ENCODE peak calls at places on chromosomes 3 and 15, in ten cellular contexts. O is MCF 10A, F is brain microvascular endothelial cell, S is WERI-Rb-1, L is HFFc6, N is GM23338, P is uterus, T is HL-60, W is ovary, Z is heart left ventricle. R is an unnamed sample.

GRCh38 chr3:58013973-58014649 is 5.9 kb downstream of the FLNB start:
- DNase-seq in P (peak), Z (no peak), W (peak), T (no peak), S (no peak), F (peak), O (no peak), L (peak), N (no peak), R (no peak)

GRCh38 chr15:70262591-70263274 is 165.0 kb upstream of the TLE3 start:
- DNase-seq in T (no peak), L (no peak), S (peak), F (no peak), N (no peak), O (no peak), P (no peak), W (no peak), Z (no peak), R (no peak)

GRCh38 chr3:151895881-151896661 is 22.6 kb downstream of the SUCNR1 start:
- DNase-seq in S (no peak), L (no peak), T (no peak), P (no peak), F (no peak), N (no peak), O (no peak), W (no peak), Z (no peak), R (no peak)

GRCh38 chr3:63349583-63350177 is 71.6 kb downstream of the SYNPR start:
- DNase-seq in W (no peak), N (peak), F (peak), P (peak), Z (peak), O (peak), S (peak), L (peak), T (peak), R (peak)

GRCh38 chr15:58594898-58595297 is 154.6 kb downstream of the ADAM10 start:
- DNase-seq in W (no peak), F (no peak), P (no peak), Z (no peak), O (no peak), S (no peak), N (no peak), L (no peak), T (no peak), R (peak)

GRCh38 chr3:188270423-188270972 is 116.5 kb downstream of the LPP start:
- DNase-seq in L (peak), P (peak), W (no peak), N (no peak), O (peak), Z (no peak), F (peak), T (peak), S (no peak), R (no peak)

GRCh38 chr3:119365418-119365817 is 71.2 kb downstream of the ARHGAP31 start:
- DNase-seq in O (no peak), W (no peak), S (no peak), N (no peak), P (no peak), L (no peak), T (no peak), Z (no peak), F (no peak), R (no peak)

GRCh38 chr3:73141531-73141930 is 80.1 kb downstream of the EBLN2 start:
- DNase-seq in S (no peak), N (no peak), F (no peak), T (no peak), L (no peak), Z (peak), W (peak), P (peak), O (no peak), R (no peak)

GRCh38 chr15:67836477-67836876 is 3.4 kb downstream of the RNU6-1 start:
- DNase-seq in W (peak), N (peak), S (peak), T (no peak), P (peak), O (peak), L (peak), Z (no peak), F (no peak), R (peak)

GRCh38 chr3:161444678-161445077 is 51.9 kb upstream of the OTOL1 start:
- DNase-seq in W (no peak), O (no peak), L (no peak), F (no peak), Z (no peak), P (no peak), N (no peak), T (no peak), S (no peak), R (no peak)

GRCh38 chr3:52811452-52812011 is 16.9 kb downstream of the ITIH3 start:
- DNase-seq in O (no peak), P (no peak), S (no peak), N (no peak), L (no peak), T (no peak), F (no peak), Z (no peak), W (no peak), R (no peak)
- TF ChIP-seq CTCF in O (no peak), P (no peak), S (no peak), N (no peak), L (no peak), T (no peak), F (no peak), Z (no peak), W (no peak), R (no peak)

DNA sequence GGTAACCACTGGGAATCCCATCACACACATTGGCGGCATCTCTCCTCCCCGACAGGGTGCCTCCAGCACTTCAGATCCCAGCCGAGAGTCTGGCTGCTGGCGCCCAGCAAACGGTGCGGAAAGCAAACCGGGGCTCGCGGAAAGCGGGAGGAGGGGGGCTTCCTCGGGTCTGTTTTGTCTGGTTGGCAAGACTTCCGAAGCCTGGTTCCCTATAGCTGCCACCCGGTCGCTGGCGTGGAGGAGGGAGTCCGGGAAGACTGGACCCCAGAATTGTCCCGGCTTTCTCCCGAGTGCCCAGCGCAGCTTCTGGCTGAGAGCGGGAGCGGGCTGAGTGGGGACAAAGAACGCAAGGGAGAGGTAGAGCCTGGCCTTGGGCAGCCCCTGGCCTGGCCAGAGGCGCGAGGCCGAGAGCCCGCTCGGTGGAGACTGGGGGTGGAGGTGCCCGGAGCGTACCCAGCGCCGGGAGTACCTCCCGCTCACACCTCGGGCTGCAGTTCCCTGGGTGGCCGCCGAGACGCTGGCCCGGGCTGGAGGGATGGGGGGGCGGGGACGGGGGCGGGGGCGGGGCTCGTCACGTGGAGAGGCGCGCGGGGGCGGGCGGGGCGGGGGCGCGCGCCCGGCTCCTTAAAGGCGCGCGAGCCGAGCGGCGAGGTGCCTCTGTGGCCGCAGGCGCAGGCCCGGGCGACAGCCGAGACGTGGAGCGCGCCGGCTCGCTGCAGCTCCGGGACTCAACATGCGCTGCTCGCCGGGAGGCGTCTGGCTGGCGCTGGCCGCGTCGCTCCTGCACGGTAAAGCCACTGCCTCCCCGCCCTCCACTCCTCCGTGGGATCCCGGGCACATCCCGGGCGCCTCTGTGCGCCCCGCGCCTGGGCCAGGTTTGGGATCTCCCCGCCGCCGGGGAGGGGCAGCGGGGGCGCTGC is at the start of gene CHRNA7:
- DNase-seq in W (peak), Z (peak), N (peak), P (peak), L (no peak), S (peak), F (peak), O (peak), T (peak), R (peak)
- TF ChIP-seq CTCF in W (peak), Z (no peak), N (no peak), P (no peak), L (no peak), S (peak), F (peak), O (no peak), T (no peak), R (no peak)

DNA sequence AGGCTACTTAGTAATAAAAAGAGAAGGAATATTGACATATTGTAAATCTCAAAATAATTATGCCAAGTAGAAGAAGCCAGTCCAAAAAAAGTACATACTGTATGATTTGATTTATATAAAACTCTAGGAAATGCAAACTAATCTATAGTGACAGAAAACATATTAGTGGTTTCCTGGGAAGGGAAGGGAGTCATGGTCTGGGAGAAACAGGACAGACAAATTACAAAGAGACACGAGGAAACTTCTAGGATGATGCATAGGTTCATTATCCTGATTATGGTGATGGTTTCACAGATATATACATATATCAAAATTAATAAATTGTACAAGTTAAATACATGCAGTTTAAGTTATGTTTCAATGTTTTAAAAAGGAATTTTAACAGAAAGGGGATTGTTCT is 81.0 kb upstream of the GOLGA8B start:
- DNase-seq in O (no peak), L (no peak), P (no peak), Z (no peak), W (no peak), T (no peak), F (no peak), N (no peak), S (no peak), R (no peak)
- TF ChIP-seq CTCF in O (no peak), L (no peak), P (no peak), Z (no peak), W (no peak), T (no peak), F (no peak), N (no peak), S (no peak), R (no peak)

GRCh38 chr3:32391643-32392529 is at the start of gene CMTM7:
- DNase-seq in O (peak), L (peak), Z (peak), W (peak), T (peak), N (peak), P (peak), F (peak), S (peak), R (peak)
- TF ChIP-seq CTCF in O (no peak), L (no peak), Z (no peak), W (no peak), T (no peak), N (no peak), P (no peak), F (no peak), S (no peak), R (peak)

GRCh38 chr3:67044295-67044694 is 46.2 kb downstream of the KBTBD8 start:
- DNase-seq in N (no peak), T (no peak), W (no peak), S (no peak), L (no peak), P (no peak), Z (no peak), O (no peak), F (no peak), R (no peak)
- TF ChIP-seq CTCF in N (no peak), T (no peak), W (no peak), S (no peak), L (no peak), P (no peak), Z (no peak), O (no peak), F (no peak), R (no peak)

GRCh38 chr3:61563614-61564404 is 2.4 kb downstream of the PTPRG start:
- DNase-seq in Z (peak), F (no peak), P (no peak), W (peak), S (peak), O (no peak), T (no peak), L (no peak), N (peak), R (peak)

GRCh38 chr3:61562042-61562809 is 855 bp downstream of the PTPRG start:
- DNase-seq in L (no peak), O (no peak), N (no peak), S (peak), P (no peak), T (no peak), F (no peak), Z (peak), W (peak), R (peak)

GRCh38 chr3:61562810-61563613 is 1.6 kb downstream of the PTPRG start:
- DNase-seq in T (no peak), N (peak), F (no peak), S (peak), L (no peak), W (peak), P (peak), Z (peak), O (peak), R (peak)

GRCh38 chr3:61565569-61565968 is 4.2 kb downstream of the PTPRG start:
- DNase-seq in Z (no peak), S (no peak), F (no peak), T (no peak), W (no peak), P (no peak), O (peak), L (no peak), N (no peak), R (no peak)

GRCh38 chr3:61564405-61565059 is 3.2 kb downstream of the PTPRG start:
- DNase-seq in N (peak), Z (peak), W (peak), S (peak), L (peak), O (no peak), T (no peak), P (peak), F (peak), R (peak)
- TF ChIP-seq CTCF in N (peak), Z (peak), W (peak), S (peak), L (peak), O (peak), T (no peak), P (peak), F (peak), R (no peak)

GRCh38 chr3:52374173-52374572 is 58.1 kb downstream of the DNAH1 start:
- DNase-seq in P (no peak), O (peak), L (no peak), S (no peak), T (peak), W (no peak), Z (no peak), F (no peak), N (no peak), R (no peak)
- TF ChIP-seq CTCF in P (no peak), O (no peak), L (peak), S (peak), T (no peak), W (no peak), Z (no peak), F (peak), N (no peak), R (no peak)

GRCh38 chr3:133457465-133458067 is 57.7 kb downstream of the BFSP2 start:
- DNase-seq in W (no peak), P (no peak), N (no peak), Z (no peak), F (no peak), L (no peak), T (no peak), S (no peak), O (peak), R (no peak)
- TF ChIP-seq CTCF in W (no peak), P (no peak), N (peak), Z (no peak), F (peak), L (peak), T (no peak), S (peak), O (no peak), R (no peak)

DNA sequence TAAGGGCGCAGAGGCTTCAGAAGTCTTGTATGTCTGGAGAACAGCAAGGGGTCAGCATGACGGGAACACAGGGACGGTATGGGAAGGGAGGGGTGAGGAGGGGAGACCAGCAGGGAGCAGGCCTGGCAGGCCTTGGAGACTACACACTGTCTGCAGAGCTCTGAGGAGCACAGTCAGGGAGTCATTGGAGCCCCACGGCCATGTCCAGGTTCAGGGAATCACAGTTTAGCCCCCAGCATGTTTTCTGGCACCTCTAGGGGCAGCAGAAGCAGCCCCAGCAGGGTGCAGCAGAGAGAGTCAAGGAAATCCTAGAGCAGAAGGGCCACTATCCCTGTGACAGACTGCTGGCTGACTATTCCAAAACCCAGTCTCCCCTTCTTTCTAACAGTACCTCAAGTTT is 3.2 kb downstream of the LAMP3 start:
- DNase-seq in O (no peak), F (no peak), W (no peak), Z (no peak), S (no peak), L (no peak), P (no peak), T (peak), N (peak), R (no peak)
- TF ChIP-seq CTCF in O (no peak), F (peak), W (no peak), Z (no peak), S (peak), L (peak), P (no peak), T (peak), N (no peak), R (peak)

GRCh38 chr3:157088133-157088488 is 71.8 kb downstream of the CCNL1 start:
- DNase-seq in F (no peak), S (no peak), L (no peak), Z (no peak), P (no peak), N (no peak), O (peak), T (no peak), W (no peak), R (no peak)

GRCh38 chr3:157086775-157087174 is 73.2 kb downstream of the CCNL1 start:
- DNase-seq in F (no peak), O (no peak), N (no peak), T (no peak), P (no peak), Z (no peak), W (no peak), S (no peak), L (no peak), R (no peak)

GRCh38 chr3:157089455-157090221 is 70.3 kb downstream of the CCNL1 start:
- DNase-seq in F (peak), O (no peak), Z (peak), T (peak), P (peak), L (no peak), N (peak), S (peak), W (no peak), R (no peak)

GRCh38 chr3:157087398-157088132 is 72.4 kb downstream of the CCNL1 start:
- DNase-seq in O (no peak), S (no peak), T (no peak), L (no peak), Z (no peak), P (no peak), N (no peak), W (no peak), F (no peak), R (no peak)

GRCh38 chr3:157088506-157089454 is 71.2 kb downstream of the CCNL1 start:
- DNase-seq in N (peak), L (peak), W (peak), T (peak), O (peak), P (peak), Z (peak), F (peak), S (peak), R (peak)
- TF ChIP-seq CTCF in N (no peak), L (peak), W (peak), T (no peak), O (no peak), P (peak), Z (peak), F (peak), S (peak), R (no peak)

R was measured in GM13976.